ENCODE peak calls at places on chromosomes 11 and 22, in nine cellular contexts. N is A549; G is adrenal gland; C is naive thymus-derived CD4-positive, alpha-beta T cell; H is psoas muscle; A is endodermal cell; K is lower lobe of right lung; Y is effector memory CD4-positive, alpha-beta T cell; V is neural progenitor cell. J is an unnamed sample. For H3K4me1, the result is how much of the 10 kb centered on the place peaks cover.

GRCh38 chr11:120816711-120817110 is 207.2 kb upstream of the TBCEL start:
- DNase-seq in N (no peak), G (no peak), C (no peak), H (no peak), A (no peak), K (no peak), Y (no peak), V (no peak), J (no peak)

GRCh38 chr11:89016214-89016613 is 49.6 kb downstream of the GRM5 start:
- DNase-seq in N (no peak), G (no peak), C (no peak), H (no peak), A (no peak), K (no peak), Y (no peak), V (no peak), J (no peak)

GRCh38 chr22:27667121-27667843 is 134.3 kb downstream of the MN1 start:
- DNase-seq in N (no peak), G (peak), C (no peak), H (no peak), A (peak), K (no peak), Y (no peak), V (peak), J (peak)

GRCh38 chr11:96333076-96333744 is 9.8 kb downstream of the MAML2 start:
- DNase-seq in N (no peak), G (no peak), C (no peak), H (no peak), A (no peak), K (no peak), Y (no peak), V (no peak), J (no peak)

GRCh38 chr22:37230673-37231405 is 13.2 kb downstream of the RAC2 start:
- DNase-seq in N (no peak), G (peak), C (peak), H (peak), A (peak), K (peak), Y (peak), V (no peak), J (no peak)

GRCh38 chr11:71247551-71248250 is 4.7 kb downstream of the SHANK2 start:
- DNase-seq in N (no peak), G (no peak), C (no peak), H (no peak), A (peak), K (no peak), Y (no peak), V (peak), J (no peak)

GRCh38 chr22:50206599-50206998 is 5.8 kb downstream of the SELENOO start:
- DNase-seq in N (no peak), G (peak), C (no peak), H (peak), A (peak), K (peak), Y (no peak), V (peak), J (no peak)

GRCh38 chr11:66216911-66217310 is 51.5 kb upstream of the RAB1B start:
- DNase-seq in N (no peak), G (no peak), C (no peak), H (no peak), A (no peak), K (no peak), Y (no peak), V (no peak), J (no peak)

GRCh38 chr11:82194521-82194920 is 539.1 kb downstream of the FAM181B start:
- DNase-seq in N (no peak), G (no peak), C (no peak), H (no peak), A (peak), K (no peak), Y (no peak), V (no peak), J (no peak)

GRCh38 chr22:38186429-38186828 is 4.8 kb upstream of the PLA2G6 start:
- DNase-seq in N (no peak), G (no peak), C (no peak), H (no peak), A (no peak), K (no peak), Y (no peak), V (no peak), J (no peak)

GRCh38 chr22:38927033-38927789 is 30.2 kb upstream of the APOBEC3A start:
- DNase-seq in N (peak), G (peak), C (peak), H (peak), A (peak), K (peak), Y (peak), V (peak), J (peak)

GRCh38 chr11:119107538-119108150 is 500 bp downstream of the C2CD2L start:
- DNase-seq in N (no peak), G (no peak), C (no peak), H (no peak), A (peak), K (peak), Y (no peak), V (peak), J (no peak)

GRCh38 chr11:119389611-119390254 is 8.2 kb upstream of the USP2 start:
- DNase-seq in N (peak), G (no peak), C (no peak), H (no peak), A (peak), K (no peak), Y (no peak), V (peak), J (no peak)

GRCh38 chr11:89477175-89477574 is 14.0 kb downstream of the NOX4 start:
- DNase-seq in N (no peak), G (no peak), C (no peak), H (no peak), A (peak), K (no peak), Y (no peak), V (peak), J (no peak)

GRCh38 chr11:61509058-61510029 is 795 bp downstream of the LRRC10B start:
- DNase-seq in N (peak), G (peak), C (peak), H (peak), A (peak), K (peak), Y (peak), V (peak), J (peak)

GRCh38 chr11:68714047-68714856 is 29.9 kb downstream of the GAL start:
- DNase-seq in N (no peak), G (no peak), C (no peak), H (no peak), A (no peak), K (no peak), Y (no peak), V (peak), J (no peak)

GRCh38 chr11:35917676-35918075 is 26.2 kb upstream of the LDLRAD3 start:
- DNase-seq in N (no peak), G (no peak), C (no peak), H (no peak), A (peak), K (no peak), Y (no peak), V (no peak), J (no peak)

GRCh38 chr22:27032121-27032761 is 374.9 kb downstream of the MIAT start:
- DNase-seq in N (no peak), G (no peak), C (no peak), H (peak), A (peak), K (no peak), Y (no peak), V (peak), J (peak)

GRCh38 chr11:32279672-32280071 is 155.7 kb downstream of the WT1 start:
- DNase-seq in N (no peak), G (no peak), C (no peak), H (no peak), A (peak), K (no peak), Y (no peak), V (peak), J (no peak)

GRCh38 chr11:98155696-98156095 is 865.1 kb upstream of the CNTN5 start:
- DNase-seq in N (no peak), G (no peak), C (no peak), H (no peak), A (no peak), K (no peak), Y (no peak), V (no peak), J (no peak)

GRCh38 chr11:73323464-73323863 is 15.4 kb downstream of the ARHGEF17 start:
- DNase-seq in N (no peak), G (peak), C (no peak), H (peak), A (peak), K (peak), Y (no peak), V (peak), J (peak)

GRCh38 chr11:119509969-119510401 is 87.0 kb upstream of the THY1 start:
- DNase-seq in N (no peak), G (peak), C (no peak), H (no peak), A (no peak), K (no peak), Y (no peak), V (no peak), J (no peak)

GRCh38 chr11:112248216-112248615 is 12.4 kb downstream of the PLET1 start:
- DNase-seq in N (no peak), G (no peak), C (no peak), H (no peak), A (no peak), K (no peak), Y (no peak), V (no peak), J (no peak)

GRCh38 chr11:43222215-43222614 is 89.6 kb upstream of the API5 start:
- DNase-seq in N (no peak), G (no peak), C (no peak), H (no peak), A (no peak), K (no peak), Y (no peak), V (no peak), J (no peak)

GRCh38 chr11:70522613-70523311 is 124.4 kb downstream of the CTTN start:
- DNase-seq in N (no peak), G (no peak), C (no peak), H (peak), A (no peak), K (no peak), Y (no peak), V (peak), J (no peak)

GRCh38 chr22:37659066-37659896 is 758 bp downstream of the PDXP start:
- DNase-seq in N (no peak), G (no peak), C (no peak), H (peak), A (no peak), K (peak), Y (no peak), V (no peak), J (no peak)

GRCh38 chr22:33780761-33781160 is 139.5 kb downstream of the LARGE1 start:
- DNase-seq in N (no peak), G (no peak), C (no peak), H (no peak), A (no peak), K (no peak), Y (no peak), V (no peak), J (no peak)

GRCh38 chr11:116110356-116110755 is 606.1 kb upstream of the CADM1 start:
- DNase-seq in N (no peak), G (no peak), C (no peak), H (no peak), A (no peak), K (no peak), Y (no peak), V (no peak), J (no peak)

GRCh38 chr22:23547818-23548500 is 32.1 kb downstream of the IGLL1 start:
- DNase-seq in N (no peak), G (no peak), C (no peak), H (no peak), A (peak), K (no peak), Y (no peak), V (no peak), J (no peak)

GRCh38 chr11:44430140-44430539 is 120.2 kb upstream of the ALX4 start:
- DNase-seq in N (no peak), G (no peak), C (no peak), H (no peak), A (peak), K (no peak), Y (no peak), V (no peak), J (no peak)

GRCh38 chr11:84164722-84165121 is 878.6 kb upstream of the CCDC90B start:
- DNase-seq in N (no peak), G (no peak), C (no peak), H (no peak), A (no peak), K (no peak), Y (no peak), V (no peak), J (no peak)

GRCh38 chr22:35473971-35474370 is 66.7 kb upstream of the RASD2 start:
- DNase-seq in N (no peak), G (no peak), C (no peak), H (no peak), A (no peak), K (no peak), Y (no peak), V (no peak), J (no peak)

GRCh38 chr11:60514055-60514454 is 1.1 kb upstream of the MS4A13 start:
- DNase-seq in N (no peak), G (no peak), C (no peak), H (no peak), A (no peak), K (no peak), Y (no peak), V (no peak), J (no peak)

GRCh38 chr11:10263929-10264328 is 30.1 kb downstream of the SBF2 start:
- DNase-seq in N (no peak), G (no peak), C (no peak), H (no peak), A (no peak), K (no peak), Y (no peak), V (no peak), J (peak)

DNA sequence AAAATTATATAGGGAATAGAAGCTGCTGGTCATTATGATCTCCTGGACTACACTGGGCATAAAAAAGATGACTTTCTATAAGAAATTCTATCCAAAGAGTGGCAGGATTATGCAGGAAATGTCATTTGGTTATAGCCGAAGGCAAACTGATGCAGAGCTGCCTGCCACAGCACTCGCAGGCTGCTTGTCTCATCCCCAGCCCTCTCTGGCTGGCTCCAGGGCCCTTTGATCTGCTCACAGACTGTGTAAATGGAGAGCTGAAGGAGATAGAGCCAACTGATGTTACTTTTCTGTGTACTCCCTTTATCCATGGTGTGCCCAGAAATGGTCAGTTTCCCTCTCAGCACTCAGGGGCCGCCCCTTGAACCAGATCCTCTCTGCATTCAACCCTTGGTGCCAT is 27.6 kb downstream of the TEAD1 start:
- DNase-seq in N (no peak), G (no peak), C (no peak), H (no peak), A (peak), K (no peak), Y (no peak), V (no peak), J (no peak)
- H3K4me1 ChIP-seq in N (half or more), G (under half), C (under half), H (half or more), A (under half), K (under half), Y (under half), V (half or more), J (under half)

GRCh38 chr11:720017-720641 is 14.1 kb downstream of the EPS8L2 start:
- DNase-seq in N (no peak), G (no peak), C (no peak), H (no peak), A (no peak), K (no peak), Y (no peak), V (no peak), J (no peak)
- H3K4me3 ChIP-seq in N (no peak), G (no peak), C (no peak), H (peak), A (no peak), K (no peak), Y (peak), V (peak), J (no peak)

GRCh38 chr11:47916361-47916841 is 64.0 kb upstream of the PTPRJ start:
- DNase-seq in N (no peak), G (peak), C (no peak), H (no peak), A (peak), K (no peak), Y (no peak), V (peak), J (peak)
- H3K4me1 ChIP-seq in N (half or more), G (under half), C (under half), H (under half), A (under half), K (half or more), Y (under half), V (under half), J (under half)

GRCh38 chr11:1327064-1327460 is 17.6 kb upstream of the TOLLIP start:
- DNase-seq in N (no peak), G (no peak), C (no peak), H (no peak), A (no peak), K (no peak), Y (no peak), V (no peak), J (no peak)

GRCh38 chr11:1326435-1327063 is 17.1 kb upstream of the TOLLIP start:
- DNase-seq in N (no peak), G (peak), C (no peak), H (no peak), A (no peak), K (no peak), Y (no peak), V (no peak), J (no peak)

GRCh38 chr11:1323779-1324178 is 14.3 kb upstream of the TOLLIP start:
- DNase-seq in N (no peak), G (no peak), C (no peak), H (no peak), A (no peak), K (no peak), Y (no peak), V (no peak), J (no peak)
- H3K4me3 ChIP-seq in N (no peak), G (no peak), C (no peak), H (no peak), A (no peak), K (no peak), Y (no peak), V (no peak), J (no peak)

DNA sequence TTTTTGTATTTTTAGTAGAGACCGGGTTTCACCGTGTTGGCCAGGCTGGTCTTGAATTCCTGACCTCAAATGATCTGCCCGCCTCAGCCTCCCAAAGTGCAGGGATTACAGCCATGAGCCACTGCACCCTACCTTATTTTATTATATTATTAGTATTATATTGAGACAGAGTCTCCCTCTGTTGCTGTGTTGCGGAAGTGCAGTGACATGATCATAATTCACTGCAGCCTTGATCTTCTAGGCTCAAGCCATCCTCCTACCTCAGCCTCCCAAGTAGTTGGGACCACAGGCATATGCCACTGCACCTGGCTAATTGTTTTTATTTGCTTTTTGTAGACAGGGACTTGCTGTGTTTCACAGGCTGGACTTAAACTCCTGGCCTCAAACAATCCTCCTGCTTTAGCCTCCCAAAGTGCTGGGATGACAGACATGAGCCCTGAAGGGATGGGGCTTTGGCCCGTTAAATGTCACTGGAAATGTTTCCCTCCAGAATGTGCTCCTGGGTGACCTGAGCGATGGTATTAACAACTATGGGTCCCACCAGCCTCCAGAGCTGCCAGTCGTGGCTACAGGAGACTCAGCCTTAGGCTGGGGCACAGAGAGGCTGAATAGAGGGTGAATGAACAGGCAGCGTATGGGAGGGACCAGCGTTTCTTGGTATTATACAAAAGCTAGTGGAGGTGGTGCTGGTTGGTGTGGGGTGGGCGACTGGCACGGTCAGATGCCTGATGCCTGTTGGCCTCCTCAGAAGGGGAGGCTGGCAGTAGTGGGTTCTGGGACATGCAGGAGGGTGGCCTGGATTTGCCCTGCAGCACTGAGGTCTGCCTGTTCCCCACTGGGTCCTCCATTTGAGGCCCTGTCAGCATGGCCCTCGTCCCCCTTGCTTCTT is 7.3 kb downstream of the TANGO2 start:
- DNase-seq in N (no peak), G (no peak), C (no peak), H (peak), A (no peak), K (no peak), Y (no peak), V (no peak), J (peak)
- H3K4me1 ChIP-seq in N (under half), G (under half), C (under half), H (under half), A (under half), K (under half), Y (under half), V (under half), J (under half)